ENCODE peak calls at places on chromosomes 7 and 10, in five cellular contexts. D is cardiac muscle cell, S is stomach, T is A549, L is neural progenitor cell. Y is an unnamed sample.

GRCh38 chr10:54415483-54415882 is 385.5 kb downstream of the PCDH15 start:
- DNase-seq in D (no peak), S (no peak), T (no peak), L (no peak), Y (no peak)

GRCh38 chr7:118802726-118803125 is 578.2 kb downstream of the ANKRD7 start:
- DNase-seq in D (no peak), S (no peak), T (no peak), L (no peak), Y (no peak)

GRCh38 chr7:88116395-88116794 is 103.4 kb downstream of the SRI start:
- DNase-seq in D (no peak), S (no peak), T (no peak), L (peak; percentile 35), Y (no peak)

GRCh38 chr7:56105508-56105907 is 768 bp downstream of the CHCHD2 start:
- DNase-seq in D (no peak), S (no peak), T (no peak), L (no peak), Y (no peak)

GRCh38 chr10:20503186-20503585 is 393.9 kb downstream of the NEBL start:
- DNase-seq in D (no peak), S (no peak), T (no peak), L (no peak), Y (no peak)

GRCh38 chr7:921071-921461 is 33.4 kb downstream of the ADAP1 start:
- DNase-seq in D (no peak), S (peak; percentile 17), T (no peak), L (no peak), Y (no peak)

GRCh38 chr10:5583525-5584175 is 58.9 kb downstream of the CALML3 start:
- DNase-seq in D (peak; percentile 52), S (peak; percentile 87), T (no peak), L (peak; percentile 97), Y (peak; percentile 42)

GRCh38 chr10:96304241-96304640 is at the start of gene DNTT:
- DNase-seq in D (no peak), S (no peak), T (no peak), L (no peak), Y (no peak)

GRCh38 chr10:60816624-60817023 is 38.3 kb downstream of the CDK1 start:
- DNase-seq in D (peak; percentile 82), S (peak; percentile 32), T (peak; percentile 84), L (peak; percentile 81), Y (peak; percentile 32)

GRCh38 chr10:52906046-52906445 is 133.5 kb upstream of the MBL2 start:
- DNase-seq in D (no peak), S (no peak), T (no peak), L (no peak), Y (no peak)

DNA sequence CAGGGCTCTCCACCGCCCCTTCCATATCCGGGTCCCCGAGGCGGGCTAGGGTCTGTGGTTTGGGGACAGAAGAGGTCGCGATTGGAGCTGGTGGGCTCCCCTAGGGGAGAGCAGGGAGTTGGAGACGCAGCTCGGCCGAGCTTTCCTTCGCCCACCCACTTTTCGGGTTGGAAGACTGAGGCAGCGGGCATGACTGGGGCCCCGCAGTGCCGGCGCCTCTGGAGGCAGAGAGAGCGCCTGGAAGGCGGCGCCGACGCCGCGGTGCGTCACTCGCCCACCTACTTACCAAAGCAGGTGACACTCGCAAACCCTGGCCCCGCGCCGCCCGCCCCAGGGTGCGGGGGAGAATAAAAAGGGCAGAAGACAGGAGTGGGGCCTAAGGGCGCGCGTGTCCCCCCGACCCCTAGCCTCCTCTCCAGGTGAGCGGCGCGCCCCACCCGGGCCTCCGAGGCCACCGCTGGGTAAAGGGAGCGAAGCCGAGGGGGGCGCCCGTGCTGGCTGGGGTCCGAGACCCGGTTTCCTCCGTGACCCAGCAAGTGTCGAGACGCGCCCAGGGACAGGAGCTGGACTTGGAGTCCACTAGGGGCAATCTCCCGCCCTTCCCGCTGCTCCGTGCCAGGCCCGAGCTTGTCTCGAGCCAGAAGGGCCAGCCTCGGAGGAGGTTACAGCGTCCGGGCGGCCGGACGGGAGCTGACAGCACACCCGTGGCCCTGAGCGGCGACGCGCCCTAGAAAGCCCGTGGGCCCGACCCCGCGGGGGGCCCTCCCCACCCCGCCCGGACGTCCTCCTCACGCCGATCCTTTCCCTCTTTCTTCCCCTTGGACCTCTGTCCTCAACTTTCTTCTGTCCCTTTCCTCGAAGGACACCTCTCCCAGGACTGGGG is 34.4 kb upstream of the GRID1 start:
- DNase-seq in D (peak; percentile 59), S (peak; percentile 67), T (peak; percentile 68), L (peak; percentile 69), Y (no peak)
- H3K4me3 ChIP-seq in D (peak overlapping the region; percentile 49), S (peak overlapping the region; percentile 68), T (peak overlapping the region; percentile 78), L (peak overlapping the region; percentile 48), Y (peak overlapping the region; percentile 67)

DNA sequence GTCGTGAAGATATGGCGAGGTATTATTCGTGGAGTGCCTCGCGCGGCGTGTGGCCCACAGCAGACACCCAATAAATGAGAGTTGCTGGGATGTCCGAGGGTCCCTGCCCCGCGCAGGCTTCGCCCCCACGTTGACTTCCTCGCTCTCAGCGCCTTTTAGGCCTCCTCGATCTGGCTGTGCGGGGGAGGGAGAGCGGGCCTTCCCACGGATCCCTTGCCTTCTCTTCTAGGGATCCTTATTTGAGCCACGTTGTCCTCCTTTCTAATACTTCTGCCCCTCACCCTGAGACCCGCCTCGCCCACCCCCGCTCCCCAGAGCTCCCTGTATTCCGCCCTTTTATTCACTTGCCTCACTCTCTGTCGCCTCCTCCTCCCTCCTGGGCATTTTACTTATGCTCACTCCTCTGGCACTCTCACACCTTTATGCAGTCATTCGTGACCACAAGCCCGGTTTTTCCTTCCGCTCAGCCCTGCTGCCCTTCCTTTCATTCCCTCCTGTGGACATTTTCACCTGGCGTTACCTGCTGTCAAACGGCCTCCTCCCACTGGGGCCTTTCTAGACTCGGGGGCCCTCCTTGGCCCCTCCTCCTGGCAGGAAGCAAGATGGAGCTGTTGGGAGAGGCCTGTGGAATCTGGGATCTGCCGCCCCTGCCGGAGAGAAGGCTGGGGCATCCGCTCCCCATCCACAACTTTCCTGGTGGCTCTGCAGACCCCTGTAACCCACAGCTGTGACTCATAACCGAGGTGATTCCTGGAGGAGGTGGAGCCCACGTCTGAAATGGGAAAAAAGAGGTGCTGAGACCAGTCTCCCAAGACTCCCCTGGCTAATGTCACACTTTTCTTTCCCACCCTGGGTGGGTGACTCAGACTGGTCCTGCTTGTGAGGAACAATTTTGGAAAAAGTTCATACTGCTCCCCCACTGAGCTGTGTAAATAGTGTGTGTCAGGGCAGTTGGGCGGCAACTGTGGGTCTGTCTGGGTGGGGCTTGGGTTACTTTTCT is 1.0 kb downstream of the VCL start:
- DNase-seq in D (peak; percentile 65), S (peak; percentile 60), T (peak; percentile 86), L (peak; percentile 81), Y (peak; percentile 58)
- TF ChIP-seq CTCF in D (peak; percentile 57), S (peak; percentile 18), T (peak; percentile 26), L (peak; percentile 55), Y (peak; percentile 47)

GRCh38 chr7:101913247-101913721 is 95.9 kb downstream of the CUX1 start:
- DNase-seq in D (no peak), S (no peak), T (no peak), L (no peak), Y (no peak)
- H3K4me1 ChIP-seq in D (peaks cover 11% of the 10 kb centered on the region), S (peaks cover 4% of the 10 kb centered on the region), T (peaks cover 16% of the 10 kb centered on the region), L (no peaks in the 10 kb centered on the region), Y (peaks cover 27% of the 10 kb centered on the region)

GRCh38 chr7:130907439-130907838 is 173.4 kb upstream of the KLF14 start:
- DNase-seq in D (no peak), S (no peak), T (no peak), L (no peak), Y (no peak)
- H3K4me3 ChIP-seq in D (no peak overlapping the region), S (no peak overlapping the region), T (peak overlapping the region; percentile 25), L (no peak overlapping the region), Y (no peak overlapping the region)

DNA sequence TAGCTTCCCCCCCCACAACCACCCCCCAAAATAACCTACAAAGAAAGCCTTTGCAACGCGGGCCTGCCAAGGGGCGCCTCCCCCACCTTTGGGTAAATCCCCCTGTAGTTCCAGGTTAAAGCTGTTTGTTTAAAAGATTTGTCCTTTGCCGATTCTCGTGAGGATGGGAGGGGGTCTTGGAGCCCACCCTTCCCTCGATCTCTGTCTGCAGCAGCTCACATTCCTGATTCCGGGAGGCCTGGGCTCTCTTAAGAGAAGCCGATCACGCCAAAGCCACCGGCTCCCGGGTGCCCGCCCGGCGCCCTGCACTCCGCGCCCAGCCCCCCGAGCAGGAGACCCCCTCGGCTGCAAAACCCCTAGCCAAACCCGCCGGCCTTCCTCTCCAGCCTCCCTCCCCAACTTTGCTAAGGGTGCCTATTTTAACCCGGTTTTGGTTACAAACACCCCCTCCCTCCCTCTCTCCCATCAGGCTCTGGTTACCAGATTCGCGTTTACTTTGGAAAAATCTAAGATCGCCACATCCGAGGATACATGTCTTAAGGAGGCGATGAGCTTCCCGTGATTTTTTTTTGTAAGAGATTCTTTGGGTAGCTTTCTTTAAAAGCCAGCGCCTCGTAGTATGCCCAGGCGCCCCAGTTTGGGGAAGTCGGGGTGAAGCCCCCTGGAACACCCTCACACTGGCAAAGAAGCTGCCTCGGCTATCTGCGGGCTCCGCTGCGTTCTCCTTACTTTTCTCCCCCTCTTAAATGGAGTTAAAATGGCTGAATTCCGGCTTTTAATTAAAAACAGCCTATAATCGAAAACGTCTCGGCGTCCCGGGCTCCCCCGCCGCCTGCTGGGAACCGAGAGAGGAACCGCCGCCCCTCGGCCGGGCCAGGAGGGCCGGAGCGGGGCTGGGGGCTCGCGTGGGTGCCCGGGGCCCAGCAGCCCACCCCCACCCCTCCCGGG is 1.0 kb downstream of the TNRC18 start:
- DNase-seq in D (peak; percentile 50), S (no peak), T (peak; percentile 41), L (peak; percentile 83), Y (no peak)
- TF ChIP-seq CTCF in D (peak; percentile 7), S (no peak), T (no peak), L (no peak), Y (no peak)

GRCh38 chr7:100428967-100429636 is 529 bp upstream of the MEPCE start:
- DNase-seq in D (peak; percentile 100), S (peak; percentile 100), T (peak; percentile 93), L (peak; percentile 100), Y (peak; percentile 100)

GRCh38 chr7:100429637-100430449 is at the start of gene MEPCE:
- DNase-seq in D (peak; percentile 99), S (peak; percentile 96), T (peak; percentile 99), L (peak; percentile 98), Y (peak; percentile 99)

GRCh38 chr7:100431286-100431735 is 1.7 kb downstream of the MEPCE start:
- DNase-seq in D (no peak), S (no peak), T (no peak), L (no peak), Y (no peak)

GRCh38 chr7:100432053-100432452 is 2.4 kb downstream of the MEPCE start:
- DNase-seq in D (no peak), S (no peak), T (no peak), L (no peak), Y (no peak)

GRCh38 chr7:100430450-100431285 is 1.0 kb downstream of the MEPCE start:
- DNase-seq in D (peak; percentile 38), S (no peak), T (no peak), L (peak; percentile 18), Y (peak; percentile 32)
- H3K4me1 ChIP-seq in D (peaks cover 27% of the 10 kb centered on the region), S (peaks cover 40% of the 10 kb centered on the region), T (peaks cover 34% of the 10 kb centered on the region), L (peaks cover 32% of the 10 kb centered on the region), Y (no peaks in the 10 kb centered on the region)